ENCODE peak calls at places on chromosome 21, in eight cellular contexts. J is ovary, N is body of pancreas, U is fibroblast of lung, K is heart right ventricle, F is psoas muscle, I is GM23338, G is AG04450. X is an unnamed sample.

GRCh38 chr21:40208960-40209359 is 341.7 kb downstream of the PCP4 start:
- DNase-seq in N (no peak), U (no peak), K (no peak), G (no peak), I (no peak), F (no peak), J (no peak), X (no peak)

GRCh38 chr21:36265431-36265830 is 54.6 kb upstream of the MORC3 start:
- DNase-seq in U (no peak), N (no peak), G (no peak), I (no peak), F (no peak), J (no peak), K (no peak), X (no peak)

GRCh38 chr21:17802568-17802967 is 16.6 kb downstream of the C21orf91 start:
- DNase-seq in K (no peak), N (no peak), U (peak; percentile 31), F (no peak), G (peak; percentile 16), J (no peak), I (no peak), X (no peak)

GRCh38 chr21:29403922-29404538 is 105.3 kb downstream of the BACH1 start:
- DNase-seq in J (no peak), I (no peak), G (no peak), K (no peak), N (peak; percentile 11), U (peak; percentile 39), F (no peak), X (no peak)

GRCh38 chr21:35220301-35220700 is 171.2 kb upstream of the RUNX1 start:
- DNase-seq in K (no peak), N (no peak), G (no peak), I (no peak), J (no peak), F (no peak), U (no peak), X (no peak)

GRCh38 chr21:36576441-36576840 is 96.5 kb upstream of the CLDN14 start:
- DNase-seq in G (no peak), U (no peak), J (no peak), I (no peak), K (no peak), F (no peak), N (no peak), X (no peak)

GRCh38 chr21:46063227-46063626 is 34.7 kb upstream of the COL6A2 start:
- DNase-seq in N (no peak), F (no peak), J (no peak), K (no peak), G (no peak), I (no peak), U (peak; percentile 38), X (no peak)

GRCh38 chr21:33840771-33841170 is 74.8 kb downstream of the ATP5PO start:
- DNase-seq in N (no peak), J (no peak), U (no peak), G (no peak), F (no peak), K (no peak), I (no peak), X (no peak)

GRCh38 chr21:39048574-39048973 is 134.7 kb downstream of the PSMG1 start:
- DNase-seq in K (no peak), U (peak; percentile 83), F (no peak), J (no peak), G (no peak), I (no peak), N (no peak), X (no peak)

GRCh38 chr21:32826317-32827167 is 55.0 kb upstream of the PAXBP1 start:
- DNase-seq in K (peak; percentile 23), N (peak; percentile 63), F (no peak), I (peak; percentile 81), J (peak; percentile 41), G (peak; percentile 20), U (peak; percentile 72), X (peak; percentile 9)

GRCh38 chr21:21406918-21407317 is 408.7 kb downstream of the NCAM2 start:
- DNase-seq in F (no peak), K (no peak), I (no peak), G (no peak), U (no peak), J (no peak), N (no peak), X (no peak)

GRCh38 chr21:33327326-33327725 is 2.6 kb downstream of the IFNAR1 start:
- DNase-seq in I (no peak), F (no peak), G (no peak), K (no peak), U (no peak), J (no peak), N (no peak), X (no peak)

GRCh38 chr21:30042443-30042842 is 102.6 kb upstream of the GRIK1 start:
- DNase-seq in N (no peak), J (no peak), U (no peak), G (no peak), K (no peak), F (no peak), I (no peak), X (no peak)

GRCh38 chr21:26119906-26120305 is 50.7 kb downstream of the APP start:
- DNase-seq in G (no peak), U (no peak), I (no peak), J (no peak), K (no peak), N (no peak), F (no peak), X (no peak)
- H3K27ac ChIP-seq in G (no peak overlapping the region), U (no peak overlapping the region), I (peak overlapping the region; percentile 53), J (no peak overlapping the region), K (no peak overlapping the region), N (no peak overlapping the region), F (no peak overlapping the region), X (no peak overlapping the region)

DNA sequence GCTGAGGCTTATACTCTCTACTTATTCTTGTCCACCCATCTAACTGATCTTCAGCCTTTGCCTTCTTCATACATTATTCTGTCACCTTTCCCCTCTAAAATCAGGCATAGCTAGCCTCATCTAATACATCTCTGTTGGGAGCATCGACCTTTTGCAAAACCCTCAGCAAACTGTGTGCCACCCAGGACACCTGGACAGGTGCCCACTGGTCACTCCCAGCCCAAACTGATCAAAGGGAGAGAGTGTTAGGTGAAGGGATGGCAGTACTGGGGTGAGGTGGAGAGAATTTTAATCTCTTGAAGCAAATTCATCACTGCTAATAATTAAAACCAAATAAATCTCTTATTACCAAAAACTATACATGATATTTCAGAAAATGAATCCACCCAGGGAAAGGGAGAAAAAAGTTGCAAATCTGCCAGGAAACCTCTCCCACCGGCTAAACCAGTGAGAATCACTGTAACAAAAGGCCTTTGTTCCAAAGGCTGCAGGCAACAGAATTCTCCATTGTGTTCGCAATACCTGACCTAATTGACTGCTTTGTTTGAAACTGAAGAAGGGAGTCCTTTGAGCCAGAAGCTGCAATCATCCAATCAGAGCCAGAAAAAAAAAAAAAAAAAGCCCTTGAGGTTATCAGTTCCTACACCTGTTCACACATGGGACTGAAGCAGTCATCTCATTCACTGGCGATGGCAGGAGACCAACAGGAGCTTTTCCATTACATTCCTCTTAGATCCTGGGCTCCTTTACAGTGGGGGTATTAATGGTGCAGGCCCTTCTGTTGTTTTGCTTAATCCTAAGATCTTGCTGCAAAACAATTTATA is 172.6 kb downstream of the APP start:
- DNase-seq in I (peak; percentile 97), F (no peak), J (no peak), U (no peak), N (peak; percentile 90), G (no peak), K (peak; percentile 17), X (no peak)
- TF ChIP-seq CTCF in I (no peak), F (no peak), J (no peak), U (no peak), N (no peak), G (no peak), K (no peak), X (no peak)

GRCh38 chr21:42012763-42013329 is 2.7 kb upstream of the ZBTB21 start:
- DNase-seq in U (no peak), G (no peak), I (no peak), K (no peak), J (no peak), N (no peak), F (no peak), X (no peak)
- H3K27ac ChIP-seq in U (no peak overlapping the region), G (no peak overlapping the region), I (no peak overlapping the region), K (no peak overlapping the region), J (no peak overlapping the region), N (no peak overlapping the region), F (no peak overlapping the region), X (no peak overlapping the region)

GRCh38 chr21:15062566-15062965 is 2.2 kb downstream of the NRIP1 start:
- DNase-seq in F (no peak), J (no peak), K (no peak), G (no peak), I (no peak), N (no peak), U (peak; percentile 48), X (no peak)
- TF ChIP-seq CTCF in F (no peak), J (no peak), K (peak; percentile 26), G (no peak), I (no peak), N (peak; percentile 16), U (no peak), X (no peak)

DNA sequence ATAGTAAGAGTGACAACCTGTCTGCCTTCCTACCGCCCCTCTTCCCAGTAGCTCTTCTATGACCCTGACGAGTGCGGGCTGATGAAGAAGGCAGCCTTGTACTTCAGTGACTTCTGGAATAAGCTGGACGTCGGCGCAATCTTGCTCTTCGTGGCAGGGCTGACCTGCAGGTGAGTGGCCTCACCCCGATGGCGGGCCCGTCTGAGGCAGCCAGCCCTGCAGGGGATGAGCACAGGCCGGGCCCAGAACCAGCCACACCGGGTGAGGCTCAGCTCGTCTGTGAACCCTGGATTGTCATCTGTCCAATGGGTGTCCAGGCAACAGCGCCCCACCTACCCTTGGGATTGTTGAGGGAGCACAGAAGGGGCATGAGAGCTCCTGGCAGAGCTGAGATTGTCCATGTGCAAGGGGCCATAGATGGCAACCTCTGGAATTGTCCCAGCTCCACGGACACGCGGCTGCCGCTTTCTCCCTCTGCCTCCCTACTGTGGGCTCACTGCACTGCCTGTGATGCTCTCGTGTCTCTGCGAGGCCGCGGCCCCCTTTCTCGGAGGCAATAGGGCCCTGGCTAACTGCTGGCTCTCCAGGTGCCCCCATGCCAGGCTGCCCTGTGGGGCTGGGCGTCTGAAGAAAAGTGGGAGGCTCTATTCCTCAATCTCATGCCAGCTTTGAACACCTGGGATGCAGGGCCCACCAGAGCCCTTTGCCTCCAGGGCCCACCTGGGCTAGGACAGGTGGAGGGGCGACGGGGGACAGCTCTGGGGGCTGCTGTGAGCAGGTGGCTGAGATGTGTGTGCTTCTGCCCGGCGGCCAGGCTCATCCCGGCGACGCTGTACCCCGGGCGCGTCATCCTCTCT is 50.0 kb upstream of the LRRC3 start:
- DNase-seq in J (no peak), G (no peak), N (no peak), K (no peak), U (no peak), I (no peak), F (no peak), X (no peak)
- H3K27ac ChIP-seq in J (no peak overlapping the region), G (no peak overlapping the region), N (no peak overlapping the region), K (no peak overlapping the region), U (no peak overlapping the region), I (no peak overlapping the region), F (no peak overlapping the region), X (no peak overlapping the region)